ENCODE peak calls at places on chromosomes 13 and 19, in ten cellular contexts. M, G, N, I, E, P, X, Y, V and R are unnamed samples.

GRCh38 chr13:26601669-26602068 is 44.2 kb downstream of the WASF3 start:
- DNase-seq in G (peak), M (no peak), I (no peak), E (no peak), P (peak), V (no peak), X (no peak), Y (no peak), N (peak), R (peak)

GRCh38 chr13:99871249-99871898 is 100.2 kb downstream of the ZIC5 start:
- DNase-seq in E (no peak), M (no peak), P (no peak), X (no peak), V (no peak), N (no peak), Y (no peak), G (no peak), I (no peak), R (no peak)

GRCh38 chr19:55384576-55385235 is 614 bp upstream of the TMEM238 start:
- DNase-seq in G (peak), P (no peak), V (no peak), M (no peak), N (no peak), Y (peak), E (no peak), I (no peak), X (no peak), R (no peak)

GRCh38 chr13:19864018-19864338 is 529 bp upstream of the ZMYM5 start:
- DNase-seq in G (peak), Y (no peak), N (peak), X (no peak), V (peak), M (peak), P (peak), E (peak), I (no peak), R (peak)

GRCh38 chr13:41652735-41653361 is 195.5 kb downstream of the RGCC start:
- DNase-seq in E (no peak), P (peak), X (peak), M (no peak), Y (no peak), V (no peak), G (peak), N (peak), I (peak), R (peak)

GRCh38 chr13:114173753-114174152 is 5.3 kb upstream of the CFAP97D2 start:
- DNase-seq in I (no peak), X (no peak), M (no peak), V (no peak), P (peak), G (no peak), E (no peak), Y (no peak), N (peak), R (no peak)

GRCh38 chr13:110187501-110188161 is 119.3 kb downstream of the COL4A1 start:
- DNase-seq in M (no peak), N (peak), V (no peak), P (peak), I (peak), G (no peak), X (no peak), E (no peak), Y (no peak), R (no peak)

GRCh38 chr13:112248406-112248760 is 127.8 kb upstream of the SPACA7 start:
- DNase-seq in I (no peak), E (no peak), V (no peak), Y (no peak), P (no peak), X (no peak), G (no peak), M (no peak), N (no peak), R (no peak)

GRCh38 chr13:18948664-18949488 is 232.7 kb downstream of the TUBA3C start:
- DNase-seq in E (no peak), I (no peak), Y (no peak), G (no peak), X (no peak), V (no peak), P (no peak), M (no peak), N (no peak), R (no peak)

GRCh38 chr13:98847780-98848179 is 95.3 kb upstream of the SLC15A1 start:
- DNase-seq in M (no peak), G (no peak), V (no peak), I (no peak), N (no peak), X (no peak), Y (no peak), E (no peak), P (no peak), R (no peak)

GRCh38 chr19:18473003-18473705 is 35.2 kb upstream of the ISYNA1 start:
- DNase-seq in N (no peak), G (no peak), E (no peak), V (no peak), Y (no peak), X (no peak), I (no peak), M (no peak), P (no peak), R (no peak)

GRCh38 chr19:11465605-11466004 is 15.2 kb downstream of the ELAVL3 start:
- DNase-seq in V (no peak), E (no peak), X (no peak), Y (no peak), N (no peak), P (no peak), M (peak), G (no peak), I (no peak), R (no peak)

GRCh38 chr13:50130686-50131051 is 115.4 kb downstream of the KCNRG start:
- DNase-seq in E (no peak), G (peak), V (no peak), Y (no peak), I (no peak), N (peak), P (peak), M (peak), X (no peak), R (no peak)

GRCh38 chr13:27203854-27204253 is 32.2 kb upstream of the USP12 start:
- DNase-seq in Y (no peak), X (no peak), M (no peak), G (no peak), N (peak), V (no peak), P (peak), I (no peak), E (no peak), R (no peak)

GRCh38 chr19:703329-703650 is 5.4 kb upstream of the PALM start:
- DNase-seq in E (no peak), G (no peak), X (no peak), I (no peak), Y (no peak), N (no peak), P (no peak), M (no peak), V (no peak), R (no peak)

GRCh38 chr19:39327990-39328705 is 7.5 kb upstream of the LRFN1 start:
- DNase-seq in P (peak), I (no peak), X (peak), N (peak), G (peak), M (peak), V (peak), Y (peak), E (peak), R (peak)

GRCh38 chr19:4933528-4933927 is 24.2 kb downstream of the UHRF1 start:
- DNase-seq in M (no peak), Y (no peak), P (peak), N (peak), I (no peak), G (no peak), V (no peak), X (no peak), E (no peak), R (peak)

GRCh38 chr19:1598777-1599459 is 6.3 kb upstream of the MBD3 start:
- DNase-seq in Y (no peak), I (no peak), N (no peak), G (no peak), X (no peak), V (no peak), P (no peak), M (no peak), E (no peak), R (no peak)

GRCh38 chr19:2533686-2534085 is 57.8 kb downstream of the GADD45B start:
- DNase-seq in N (no peak), Y (no peak), E (no peak), G (peak), I (no peak), P (peak), X (no peak), M (no peak), V (no peak), R (no peak)

GRCh38 chr19:47680858-47681332 is 32.3 kb upstream of the EHD2 start:
- DNase-seq in M (peak), P (no peak), E (no peak), Y (no peak), I (no peak), X (no peak), G (no peak), N (no peak), V (no peak), R (no peak)

GRCh38 chr13:49428041-49428763 is 15.7 kb downstream of the CAB39L start:
- DNase-seq in G (no peak), P (no peak), X (no peak), M (no peak), I (no peak), E (no peak), Y (no peak), N (no peak), V (no peak), R (no peak)

GRCh38 chr19:44602071-44602470 is 11.3 kb upstream of the IGSF23 start:
- DNase-seq in X (no peak), Y (no peak), G (no peak), E (no peak), N (no peak), V (no peak), P (no peak), M (no peak), I (no peak), R (no peak)

GRCh38 chr13:110366733-110367132 is 59.6 kb downstream of the COL4A2 start:
- DNase-seq in V (no peak), X (no peak), G (no peak), N (no peak), P (no peak), Y (no peak), E (no peak), I (no peak), M (no peak), R (no peak)